ENCODE peak calls at places on chromosomes 13 and 19, in seven cellular contexts. M is uterus, Q is fibroblast of mammary gland, K is RWPE2, Y is WERI-Rb-1, U is transverse colon, S is esophagus muscularis mucosa. G is an unnamed sample.

GRCh38 chr19:4911786-4912672 is 2.7 kb downstream of the UHRF1 start:
- DNase-seq in M (peak), Q (peak), K (peak), Y (peak), U (peak), S (no peak), G (peak)

GRCh38 chr13:25806304-25806974 is 245.4 kb downstream of the SHISA2 start:
- DNase-seq in M (no peak), Q (no peak), K (no peak), Y (no peak), U (no peak), S (no peak), G (no peak)

GRCh38 chr13:21638319-21639282 is 32.3 kb upstream of the FGF9 start:
- DNase-seq in M (no peak), Q (peak), K (no peak), Y (no peak), U (peak), S (no peak), G (peak)

GRCh38 chr13:37201081-37201480 is 95.6 kb upstream of the CSNK1A1L start:
- DNase-seq in M (no peak), Q (no peak), K (no peak), Y (no peak), U (no peak), S (no peak), G (peak)

GRCh38 chr13:63367522-63368198 is 1952.0 kb upstream of the PCDH20 start:
- DNase-seq in M (no peak), Q (peak), K (no peak), Y (no peak), U (no peak), S (no peak), G (peak)

GRCh38 chr19:10270180-10270615 is 722 bp upstream of the ICAM1 start:
- DNase-seq in M (peak), Q (no peak), K (no peak), Y (no peak), U (peak), S (no peak), G (no peak)

GRCh38 chr19:2763687-2764086 is 19.4 kb downstream of the SGTA start:
- DNase-seq in M (no peak), Q (no peak), K (no peak), Y (no peak), U (no peak), S (no peak), G (no peak)

GRCh38 chr13:23632741-23633140 is 62.5 kb downstream of the TNFRSF19 start:
- DNase-seq in M (no peak), Q (no peak), K (no peak), Y (no peak), U (no peak), S (no peak), G (no peak)

GRCh38 chr19:19026299-19026971 is 6.9 kb downstream of the SUGP2 start:
- DNase-seq in M (no peak), Q (peak), K (no peak), Y (peak), U (no peak), S (no peak), G (no peak)

GRCh38 chr13:114179087-114179658 is at the start of gene CFAP97D2:
- DNase-seq in M (no peak), Q (no peak), K (no peak), Y (no peak), U (no peak), S (no peak), G (no peak)

GRCh38 chr19:39146686-39147450 is 21.3 kb downstream of the PAK4 start:
- DNase-seq in M (no peak), Q (no peak), K (no peak), Y (no peak), U (no peak), S (no peak), G (no peak)
- H3K4me3 ChIP-seq in M (no peak), Q (no peak), K (no peak), Y (no peak), U (no peak), S (no peak), G (no peak)

GRCh38 chr19:41799444-41800000 is 3.1 kb downstream of the CEACAM3 start:
- DNase-seq in M (no peak), Q (no peak), K (no peak), Y (peak), U (peak), S (no peak), G (no peak)
- TF ChIP-seq CTCF in M (no peak), Q (no peak), K (no peak), Y (no peak), U (no peak), S (no peak), G (no peak)

DNA sequence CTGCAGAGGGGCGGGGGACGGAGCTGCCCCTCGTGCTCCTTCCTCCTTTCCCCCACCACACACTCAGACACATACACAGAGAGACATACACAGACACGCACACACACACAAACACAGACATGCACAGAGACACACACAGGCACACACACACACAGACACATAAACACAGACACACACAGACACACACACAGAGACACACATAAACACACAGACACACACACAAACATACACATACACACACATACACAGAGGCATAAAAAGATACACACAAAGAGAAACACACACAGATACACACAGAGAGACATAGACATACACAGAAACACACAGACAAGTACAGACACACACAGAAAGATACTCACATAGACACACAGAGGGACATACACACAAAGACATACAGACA is 136.0 kb downstream of the UQCRFS1 start:
- DNase-seq in M (no peak), Q (no peak), K (no peak), Y (no peak), U (no peak), S (no peak), G (no peak)
- H3K4me3 ChIP-seq in M (no peak), Q (no peak), K (no peak), Y (no peak), U (no peak), S (no peak), G (no peak)

DNA sequence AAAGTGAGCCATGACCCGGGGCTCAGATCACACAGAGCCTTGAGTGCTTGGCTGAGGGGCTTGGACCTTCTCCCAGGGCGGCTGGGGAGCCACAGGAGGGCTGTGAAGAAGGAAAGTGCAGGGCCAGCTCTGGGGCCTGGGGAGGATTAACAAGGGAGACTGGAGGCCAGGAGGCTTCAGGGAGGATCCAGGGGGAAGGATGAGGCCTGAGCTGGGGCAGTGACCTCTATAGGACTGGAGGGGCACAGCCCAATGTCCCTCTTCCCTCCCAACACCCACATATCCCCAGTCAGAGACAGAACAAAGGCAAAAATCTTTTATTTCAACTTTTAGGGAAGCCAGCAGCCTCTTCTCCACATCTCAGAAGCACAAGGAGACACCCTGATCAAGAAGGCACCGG is 4.7 kb upstream of the SLC17A7 start:
- DNase-seq in M (no peak), Q (no peak), K (no peak), Y (no peak), U (no peak), S (no peak), G (no peak)
- TF ChIP-seq CTCF in M (no peak), Q (no peak), K (no peak), Y (no peak), U (no peak), S (no peak), G (no peak)

DNA sequence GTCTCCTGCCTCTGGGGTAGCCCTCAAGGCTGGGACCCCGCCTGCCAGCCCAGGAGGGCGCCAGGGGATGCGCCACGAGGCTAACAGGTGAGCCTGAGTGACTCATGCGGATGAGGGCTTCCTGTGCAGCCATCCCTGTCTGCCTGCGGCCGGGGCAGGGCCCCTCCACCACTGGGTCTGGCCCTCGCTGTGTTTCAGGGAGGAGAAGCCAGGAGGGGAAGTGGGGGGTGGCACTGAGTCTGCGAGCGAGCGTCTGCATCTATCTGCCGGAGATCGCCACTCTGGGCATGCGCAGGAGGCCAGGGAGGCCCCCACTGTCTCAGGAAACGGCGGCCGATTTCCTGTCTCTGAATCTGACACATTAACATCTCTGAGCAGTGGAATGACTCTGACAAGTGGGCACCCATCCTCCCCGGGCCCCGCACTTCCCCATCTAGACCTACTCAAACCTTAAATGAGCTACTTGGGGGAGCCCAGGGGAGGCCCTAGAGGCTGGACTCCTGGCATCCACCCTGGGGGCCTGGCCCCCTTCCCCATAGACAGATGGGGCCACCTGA is 19.7 kb downstream of the RFX1 start:
- DNase-seq in M (peak), Q (peak), K (no peak), Y (no peak), U (peak), S (peak), G (peak)
- H3K4me3 ChIP-seq in M (no peak), Q (no peak), K (no peak), Y (no peak), U (no peak), S (no peak), G (peak)

G was measured in AG10803.